ENCODE peak calls at places on chromosomes 5 and 9, in seven cellular contexts. B is heart right ventricle, U is MCF 10A, O is fibroblast of the aortic adventitia, N is stomach, M is esophagus squamous epithelium, E is mammary epithelial cell. Q is an unnamed sample.

GRCh38 chr9:19464764-19465570 is 56.2 kb downstream of the ACER2 start:
- DNase-seq in B (peak; percentile 68), U (peak; percentile 66), O (peak; percentile 85), N (peak; percentile 78), M (peak; percentile 10), E (peak; percentile 63), Q (peak; percentile 79)

GRCh38 chr5:123722451-123722850 is 210.5 kb downstream of the CSNK1G3 start:
- DNase-seq in B (no peak), U (peak; percentile 62), O (no peak), N (no peak), M (no peak), E (no peak), Q (peak; percentile 42)

GRCh38 chr9:123544007-123544827 is 188.2 kb downstream of the CRB2 start:
- DNase-seq in B (no peak), U (peak; percentile 53), O (peak; percentile 67), N (no peak), M (no peak), E (no peak), Q (peak; percentile 47)

GRCh38 chr5:5533927-5534326 is 111.5 kb downstream of the ICE1 start:
- DNase-seq in B (no peak), U (no peak), O (no peak), N (no peak), M (no peak), E (no peak), Q (no peak)

GRCh38 chr5:180668835-180669596 is 19.6 kb upstream of the FLT4 start:
- DNase-seq in B (no peak), U (no peak), O (no peak), N (no peak), M (no peak), E (no peak), Q (no peak)

GRCh38 chr9:128587453-128587852 is 35.1 kb downstream of the SPTAN1 start:
- DNase-seq in B (no peak), U (no peak), O (no peak), N (no peak), M (no peak), E (no peak), Q (no peak)

GRCh38 chr9:14346301-14346721 is 32.4 kb upstream of the NFIB start:
- DNase-seq in B (peak; percentile 49), U (no peak), O (no peak), N (no peak), M (no peak), E (no peak), Q (no peak)

GRCh38 chr5:36944607-36945225 is 68.1 kb downstream of the NIPBL start:
- DNase-seq in B (no peak), U (peak; percentile 60), O (peak; percentile 85), N (no peak), M (no peak), E (peak; percentile 39), Q (peak; percentile 77)

GRCh38 chr5:113059232-113059805 is 82.7 kb downstream of the DCP2 start:
- DNase-seq in B (peak; percentile 34), U (no peak), O (peak; percentile 76), N (no peak), M (no peak), E (no peak), Q (no peak)

GRCh38 chr5:103849934-103850333 is 287.3 kb upstream of the NUDT12 start:
- DNase-seq in B (no peak), U (peak; percentile 45), O (peak; percentile 45), N (no peak), M (no peak), E (peak; percentile 92), Q (peak; percentile 84)

GRCh38 chr5:180799194-180799593 is 3.4 kb downstream of the MGAT1 start:
- DNase-seq in B (no peak), U (peak; percentile 49), O (no peak), N (peak; percentile 58), M (no peak), E (no peak), Q (peak; percentile 49)

GRCh38 chr9:132584616-132585560 is 2.5 kb downstream of the BARHL1 start:
- DNase-seq in B (no peak), U (peak; percentile 21), O (no peak), N (no peak), M (no peak), E (no peak), Q (peak; percentile 34)

GRCh38 chr9:14031761-14032279 is 282.1 kb downstream of the NFIB start:
- DNase-seq in B (no peak), U (no peak), O (peak; percentile 49), N (no peak), M (no peak), E (no peak), Q (no peak)

GRCh38 chr5:179906795-179907569 is 715 bp downstream of the TBC1D9B start:
- DNase-seq in B (no peak), U (peak; percentile 55), O (peak; percentile 11), N (peak; percentile 44), M (no peak), E (peak; percentile 40), Q (peak; percentile 42)

GRCh38 chr5:76849767-76850291 is at the start of gene S100Z:
- DNase-seq in B (no peak), U (no peak), O (no peak), N (no peak), M (no peak), E (no peak), Q (no peak)

GRCh38 chr5:157370967-157371366 is 89.0 kb upstream of the NIPAL4 start:
- DNase-seq in B (no peak), U (no peak), O (no peak), N (no peak), M (no peak), E (no peak), Q (no peak)

GRCh38 chr9:107875571-107875980 is 386.0 kb upstream of the KLF4 start:
- DNase-seq in B (no peak), U (no peak), O (no peak), N (no peak), M (no peak), E (no peak), Q (no peak)

GRCh38 chr5:77774981-77775772 is 962 bp downstream of the TBCA start:
- DNase-seq in B (no peak), U (no peak), O (peak; percentile 61), N (no peak), M (no peak), E (no peak), Q (no peak)

GRCh38 chr9:85061969-85062368 is 392.4 kb downstream of the NTRK2 start:
- DNase-seq in B (no peak), U (no peak), O (no peak), N (no peak), M (no peak), E (no peak), Q (no peak)

GRCh38 chr5:59842999-59843398 is 50.5 kb downstream of the PDE4D start:
- DNase-seq in B (no peak), U (no peak), O (peak; percentile 22), N (no peak), M (no peak), E (no peak), Q (peak; percentile 58)

DNA sequence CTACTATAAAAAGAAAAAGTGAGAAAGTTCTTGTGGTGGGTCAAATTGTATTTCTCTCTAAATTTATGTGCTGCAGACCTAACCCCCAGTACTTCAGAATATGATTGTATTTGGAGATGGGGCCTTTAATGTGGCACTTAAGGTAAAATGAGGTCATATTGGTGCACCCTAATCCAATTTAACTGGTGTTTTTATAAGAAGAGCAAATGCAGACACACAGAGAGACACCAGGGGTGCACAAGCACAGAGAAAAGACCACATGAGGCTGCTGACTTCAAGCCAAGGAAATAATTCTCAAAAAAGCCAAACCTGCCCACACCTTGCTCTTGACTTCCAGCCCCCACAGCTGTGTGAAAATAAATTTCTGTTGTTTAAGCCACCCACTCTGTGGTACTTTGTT is 80.2 kb upstream of the HTR4 start:
- DNase-seq in B (no peak), U (no peak), O (no peak), N (no peak), M (no peak), E (no peak), Q (no peak)
- TF ChIP-seq CTCF in B (no peak), U (no peak), O (no peak), N (no peak), M (no peak), E (peak; percentile 9), Q (no peak)

DNA sequence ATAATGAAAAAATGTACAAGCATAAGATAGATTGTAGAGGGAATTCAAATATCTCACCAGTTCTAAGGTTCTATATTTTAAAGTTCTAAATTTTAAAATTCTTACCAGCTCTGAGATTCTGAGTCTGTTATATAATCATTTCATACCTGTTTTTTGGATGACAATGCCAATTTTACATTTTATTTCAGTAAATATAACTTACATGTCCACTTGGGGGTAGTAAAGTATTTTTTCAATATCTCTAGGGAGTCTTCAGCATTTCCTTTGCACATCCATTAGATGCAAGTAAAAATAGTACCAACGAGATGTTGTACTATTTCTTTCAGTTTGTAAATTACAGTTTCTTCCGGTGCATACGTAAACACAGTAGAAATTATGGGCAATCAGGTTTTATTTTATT is 25.7 kb downstream of the NMUR2 start:
- DNase-seq in B (no peak), U (no peak), O (no peak), N (no peak), M (no peak), E (no peak), Q (no peak)
- TF ChIP-seq CTCF in B (no peak), U (no peak), O (no peak), N (no peak), M (no peak), E (no peak), Q (no peak)

GRCh38 chr9:110842169-110842568 is 173.6 kb downstream of the MUSK start:
- DNase-seq in B (no peak), U (no peak), O (no peak), N (no peak), M (no peak), E (no peak), Q (peak; percentile 37)
- TF ChIP-seq CTCF in B (no peak), U (no peak), O (no peak), N (peak; percentile 13), M (no peak), E (no peak), Q (no peak)

GRCh38 chr5:53032188-53032587 is 43.0 kb downstream of the ITGA2 start:
- DNase-seq in B (no peak), U (no peak), O (no peak), N (no peak), M (no peak), E (no peak), Q (no peak)

GRCh38 chr5:53034832-53035231 is 45.7 kb downstream of the ITGA2 start:
- DNase-seq in B (no peak), U (no peak), O (no peak), N (no peak), M (no peak), E (no peak), Q (no peak)

GRCh38 chr5:53037141-53037859 is 48.1 kb downstream of the ITGA2 start:
- DNase-seq in B (no peak), U (peak; percentile 91), O (peak; percentile 78), N (no peak), M (no peak), E (peak; percentile 85), Q (peak; percentile 95)

GRCh38 chr5:53038196-53038847 is 49.2 kb downstream of the ITGA2 start:
- DNase-seq in B (peak; percentile 64), U (peak; percentile 87), O (no peak), N (no peak), M (no peak), E (peak; percentile 82), Q (peak; percentile 88)

DNA sequence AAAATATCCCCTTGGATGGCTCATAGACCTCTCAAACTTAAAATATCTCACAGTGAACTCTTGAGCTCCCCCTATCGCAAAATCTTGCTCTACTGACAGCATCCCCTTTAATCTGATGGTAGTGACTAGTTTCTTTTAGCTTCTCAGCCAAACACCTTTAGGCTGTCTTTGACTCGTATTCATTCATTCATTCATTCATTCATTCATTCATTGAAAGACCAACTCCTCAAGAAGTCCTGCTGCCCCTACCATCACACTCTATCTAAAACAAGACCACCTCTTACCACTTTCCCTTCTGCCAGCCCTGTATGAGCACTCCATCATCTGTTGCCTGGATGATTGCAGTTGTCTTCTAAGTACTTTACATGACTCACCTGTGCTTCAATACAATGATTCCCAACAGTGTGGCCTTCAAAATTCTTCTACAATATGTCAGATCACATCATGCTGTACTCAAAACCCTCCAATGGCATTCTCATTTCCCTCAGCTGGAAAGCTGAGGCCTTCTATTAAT is 46.8 kb downstream of the ITGA2 start:
- DNase-seq in B (no peak), U (peak; percentile 64), O (peak; percentile 42), N (no peak), M (no peak), E (peak; percentile 96), Q (peak; percentile 98)
- TF ChIP-seq CTCF in B (no peak), U (peak; percentile 23), O (peak; percentile 46), N (no peak), M (no peak), E (peak; percentile 48), Q (peak; percentile 20)